ENCODE peak calls at places on chromosomes 16 and 17, in nine cellular contexts. B, I, O, T, Z, P, J, Y and D are unnamed samples.

GRCh38 chr17:10233157-10233556 is 34.8 kb upstream of the GAS7 start:
- DNase-seq in B (no peak), J (no peak), P (no peak), I (no peak), O (no peak), T (no peak), Z (no peak), Y (no peak), D (no peak)

GRCh38 chr17:35170968-35171771 is 23.0 kb downstream of the SLC35G3 start:
- DNase-seq in Z (no peak), Y (no peak), O (peak), J (no peak), B (no peak), P (no peak), T (no peak), I (no peak), D (no peak)

GRCh38 chr17:74360993-74361612 is 565 bp downstream of the BTBD17 start:
- DNase-seq in B (no peak), T (no peak), O (no peak), P (no peak), Z (peak), I (no peak), J (no peak), Y (no peak), D (peak)

GRCh38 chr16:88067530-88068411 is 116.5 kb downstream of the BANP start:
- DNase-seq in Y (no peak), T (no peak), P (no peak), B (no peak), O (no peak), Z (no peak), I (no peak), J (no peak), D (no peak)

GRCh38 chr17:79952265-79952877 is 83.3 kb downstream of the TBC1D16 start:
- DNase-seq in J (no peak), Z (no peak), Y (no peak), I (no peak), T (no peak), P (no peak), O (no peak), B (no peak), D (no peak)

GRCh38 chr16:80824623-80825364 is 20.4 kb upstream of the CDYL2 start:
- DNase-seq in Y (no peak), B (peak), J (no peak), Z (peak), T (peak), O (peak), I (no peak), P (peak), D (no peak)

GRCh38 chr17:48231995-48232729 is 124.6 kb downstream of the SNX11 start:
- DNase-seq in P (no peak), T (no peak), O (no peak), B (no peak), J (no peak), Y (no peak), Z (no peak), I (no peak), D (no peak)

GRCh38 chr16:85716680-85717038 is 27.9 kb upstream of the GINS2 start:
- DNase-seq in P (no peak), O (peak), T (no peak), Z (no peak), B (no peak), I (no peak), J (no peak), Y (no peak), D (peak)

GRCh38 chr16:66927918-66928649 is 2.7 kb upstream of the RRAD start:
- DNase-seq in I (no peak), O (no peak), P (no peak), T (no peak), J (no peak), B (no peak), Y (no peak), Z (no peak), D (no peak)

GRCh38 chr17:1645207-1646171 is at the start of gene SCARF1:
- DNase-seq in O (no peak), T (no peak), I (peak), B (no peak), Y (peak), J (peak), P (no peak), Z (no peak), D (no peak)

GRCh38 chr17:81651692-81652091 is 4.7 kb downstream of the PDE6G start:
- DNase-seq in Y (peak), B (no peak), P (no peak), J (no peak), T (no peak), O (no peak), I (no peak), Z (no peak), D (no peak)

GRCh38 chr17:80929449-80929848 is 62.2 kb upstream of the CHMP6 start:
- DNase-seq in Y (no peak), B (no peak), T (no peak), Z (no peak), I (no peak), P (no peak), O (no peak), J (no peak), D (no peak)

GRCh38 chr16:66454751-66455150 is 27.7 kb downstream of the BEAN1 start:
- DNase-seq in Y (no peak), T (no peak), P (no peak), Z (no peak), B (no peak), J (no peak), I (no peak), O (no peak), D (no peak)

GRCh38 chr16:56257260-56257659 is 66.0 kb downstream of the GNAO1 start:
- DNase-seq in J (peak), T (no peak), Y (no peak), B (no peak), P (peak), Z (no peak), I (peak), O (no peak), D (no peak)

GRCh38 chr17:58320570-58321323 is 7.8 kb downstream of the TSPOAP1 start:
- DNase-seq in Z (no peak), J (no peak), B (no peak), P (no peak), I (no peak), O (no peak), Y (no peak), T (no peak), D (no peak)

GRCh38 chr17:36592316-36592710 is 634 bp downstream of the DHRS11 start:
- DNase-seq in Y (peak), T (no peak), I (peak), J (peak), P (peak), Z (peak), O (peak), B (no peak), D (no peak)

GRCh38 chr17:34243732-34244299 is 11.3 kb upstream of the CCL2 start:
- DNase-seq in B (no peak), Y (no peak), I (no peak), J (no peak), Z (no peak), T (no peak), P (no peak), O (no peak), D (no peak)

GRCh38 chr16:12455287-12455798 is 348.3 kb downstream of the CPPED1 start:
- DNase-seq in I (peak), P (peak), Y (peak), Z (peak), O (peak), J (peak), B (peak), T (peak), D (no peak)

GRCh38 chr17:80061421-80061820 is 25.0 kb downstream of the CCDC40 start:
- DNase-seq in I (no peak), J (no peak), O (no peak), Y (no peak), Z (no peak), B (no peak), T (no peak), P (no peak), D (no peak)

GRCh38 chr17:11554542-11554941 is 43.7 kb upstream of the DNAH9 start:
- DNase-seq in T (no peak), Y (no peak), P (no peak), O (no peak), J (no peak), Z (no peak), B (no peak), I (no peak), D (no peak)

GRCh38 chr16:22353188-22353919 is 21.1 kb downstream of the CDR2 start:
- DNase-seq in J (no peak), P (peak), Z (no peak), I (no peak), O (peak), T (no peak), Y (no peak), B (no peak), D (no peak)

GRCh38 chr16:87806608-87807546 is 41.1 kb upstream of the KLHDC4 start:
- DNase-seq in B (no peak), Y (peak), P (peak), T (peak), Z (no peak), J (peak), I (peak), O (peak), D (peak)

GRCh38 chr16:14559809-14560227 is 70.2 kb downstream of the PARN start:
- DNase-seq in J (no peak), T (peak), Z (no peak), Y (no peak), O (no peak), I (no peak), B (no peak), P (peak), D (no peak)

GRCh38 chr17:68665373-68665772 is 64.2 kb upstream of the FAM20A start:
- DNase-seq in B (no peak), Z (no peak), I (no peak), P (no peak), T (no peak), Y (no peak), J (no peak), O (no peak), D (no peak)

GRCh38 chr17:31572341-31572740 is 180.9 kb downstream of the RAB11FIP4 start:
- DNase-seq in Z (no peak), I (no peak), T (no peak), B (no peak), P (no peak), J (no peak), O (no peak), Y (no peak), D (no peak)

GRCh38 chr17:31568140-31568938 is 176.9 kb downstream of the RAB11FIP4 start:
- DNase-seq in Y (no peak), P (no peak), T (no peak), J (no peak), Z (no peak), O (no peak), B (no peak), I (no peak), D (no peak)

GRCh38 chr17:31571124-31571892 is 179.8 kb downstream of the RAB11FIP4 start:
- DNase-seq in P (peak), T (peak), I (peak), O (no peak), J (peak), Y (no peak), B (no peak), Z (no peak), D (no peak)

GRCh38 chr17:31573047-31573446 is 181.6 kb downstream of the RAB11FIP4 start:
- DNase-seq in J (no peak), P (no peak), T (no peak), Z (peak), I (no peak), B (no peak), O (no peak), Y (no peak), D (no peak)

DNA sequence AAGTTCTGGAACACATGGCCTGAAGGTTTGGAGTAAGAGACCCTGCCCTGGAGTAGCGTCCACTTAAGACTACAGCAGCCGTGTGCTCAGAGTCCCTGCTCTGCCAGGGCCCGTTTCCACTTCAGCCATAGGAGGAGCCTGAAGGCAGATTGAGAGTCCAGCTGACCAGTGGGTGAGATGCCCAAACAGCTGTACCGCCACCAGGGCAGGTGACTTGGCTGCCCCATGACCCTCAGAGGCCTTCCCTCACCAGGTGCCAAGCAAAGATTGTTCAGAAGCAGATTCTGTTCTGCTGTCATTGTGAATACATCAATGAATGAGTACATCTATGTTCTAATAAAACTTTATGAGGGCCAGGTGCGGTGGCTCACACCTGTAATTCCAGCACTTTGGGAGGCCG is 178.8 kb downstream of the RAB11FIP4 start:
- DNase-seq in P (no peak), I (no peak), Y (no peak), Z (no peak), O (no peak), T (no peak), B (no peak), J (no peak), D (no peak)
- H3K27ac ChIP-seq in P (peak), I (peak), Y (no peak), Z (no peak), O (no peak), T (no peak), B (no peak), J (peak), D (no peak)

GRCh38 chr16:48546774-48547173 is 63.2 kb downstream of the N4BP1 start:
- DNase-seq in I (no peak), J (no peak), O (no peak), B (no peak), Z (no peak), Y (no peak), P (peak), T (no peak), D (no peak)
- H3K27ac ChIP-seq in I (peak), J (peak), O (no peak), B (no peak), Z (no peak), Y (no peak), P (peak), T (no peak), D (no peak)

GRCh38 chr17:50049636-50050035 is 6.3 kb upstream of the ITGA3 start:
- DNase-seq in B (no peak), O (peak), I (no peak), P (no peak), Y (peak), J (no peak), T (no peak), Z (no peak), D (no peak)

GRCh38 chr17:50052241-50052788 is 3.6 kb upstream of the ITGA3 start:
- DNase-seq in Y (peak), P (no peak), I (no peak), Z (no peak), J (no peak), B (no peak), O (no peak), T (peak), D (no peak)

GRCh38 chr17:50051606-50052005 is 4.3 kb upstream of the ITGA3 start:
- DNase-seq in Y (no peak), Z (no peak), O (no peak), I (no peak), P (no peak), B (no peak), T (no peak), J (no peak), D (no peak)

GRCh38 chr17:50050431-50051032 is 5.4 kb upstream of the ITGA3 start:
- DNase-seq in T (no peak), O (no peak), B (no peak), P (no peak), J (no peak), I (no peak), Z (no peak), Y (no peak), D (no peak)

DNA sequence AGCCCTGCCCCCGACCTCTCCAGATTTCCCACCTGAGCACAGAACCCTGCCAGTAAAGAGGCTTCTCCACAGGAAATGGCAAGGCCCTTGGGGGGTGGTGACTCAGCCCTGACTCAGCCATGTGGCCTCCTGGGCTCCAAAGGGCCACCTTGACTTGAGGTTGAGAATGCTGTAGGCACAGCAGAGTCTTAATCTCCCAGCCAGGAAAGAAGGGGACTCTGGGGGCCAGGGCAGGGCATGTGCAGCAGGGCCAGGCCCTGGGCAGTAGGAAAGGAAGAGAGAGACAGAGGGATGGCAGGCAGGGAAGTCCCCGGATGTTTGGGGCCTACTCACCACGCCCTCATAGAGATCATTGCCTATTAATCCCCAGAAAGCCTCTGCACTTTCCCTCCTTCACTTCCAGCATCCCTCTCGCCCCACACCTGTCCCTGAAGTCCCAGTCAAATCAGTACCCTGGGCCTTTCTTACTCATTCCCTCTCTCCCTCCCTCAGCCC is 4.8 kb upstream of the ITGA3 start:
- DNase-seq in I (no peak), Y (peak), P (no peak), O (peak), J (no peak), T (no peak), B (no peak), Z (no peak), D (no peak)
- H3K27ac ChIP-seq in I (no peak), Y (no peak), P (no peak), O (no peak), J (no peak), T (peak), B (no peak), Z (no peak), D (no peak)

GRCh38 chr17:78601577-78602190 is 24.5 kb upstream of the DNAH17 start:
- DNase-seq in O (no peak), J (no peak), Y (no peak), I (no peak), B (no peak), P (no peak), T (no peak), Z (no peak), D (no peak)

GRCh38 chr17:78597923-78598545 is 20.8 kb upstream of the DNAH17 start:
- DNase-seq in P (no peak), Y (no peak), J (no peak), Z (no peak), O (no peak), B (no peak), T (no peak), I (no peak), D (no peak)

GRCh38 chr17:78599419-78599818 is 22.2 kb upstream of the DNAH17 start:
- DNase-seq in Z (no peak), J (no peak), P (no peak), I (no peak), B (no peak), Y (no peak), T (no peak), O (peak), D (no peak)

GRCh38 chr17:78602246-78602645 is 25.1 kb upstream of the DNAH17 start:
- DNase-seq in Z (no peak), J (no peak), O (no peak), P (no peak), B (no peak), I (no peak), Y (no peak), T (no peak), D (no peak)

GRCh38 chr17:78600181-78600651 is 23.0 kb upstream of the DNAH17 start:
- DNase-seq in J (no peak), B (no peak), P (no peak), T (no peak), O (no peak), Z (no peak), Y (no peak), I (no peak), D (no peak)
- H3K27ac ChIP-seq in J (no peak), B (no peak), P (no peak), T (no peak), O (no peak), Z (no peak), Y (no peak), I (no peak), D (no peak)